ENCODE peak calls at places on chromosomes 12 and 14, in ten cellular contexts. One of them, this sample, is unnamed.

GRCh38 chr14:95255487-95255886 is 64.2 kb downstream of the CLMN start:
- DNase-seq in A549: peak; percentile 83
- DNase-seq in GM12878: no peak
- DNase-seq in stomach: peak; percentile 86
- DNase-seq in gastrocnemius medialis: no peak
- DNase-seq in HepG2: no peak
- DNase-seq in esophagus squamous epithelium: no peak
- DNase-seq in breast epithelium: peak; percentile 80
- DNase-seq in heart left ventricle: peak; percentile 50
- DNase-seq in tibial nerve: peak; percentile 45
- DNase-seq in this sample: peak; percentile 59

GRCh38 chr14:93329965-93330608 is 2.7 kb downstream of the BTBD7 start:
- DNase-seq in A549: peak; percentile 9
- DNase-seq in GM12878: no peak
- DNase-seq in stomach: no peak
- DNase-seq in gastrocnemius medialis: no peak
- DNase-seq in HepG2: peak; percentile 69
- DNase-seq in esophagus squamous epithelium: no peak
- DNase-seq in breast epithelium: no peak
- DNase-seq in heart left ventricle: no peak
- DNase-seq in tibial nerve: no peak
- DNase-seq in this sample: no peak

GRCh38 chr14:69090187-69090789 is 62.6 kb downstream of the DCAF5 start:
- DNase-seq in A549: peak; percentile 64
- DNase-seq in GM12878: no peak
- DNase-seq in stomach: no peak
- DNase-seq in gastrocnemius medialis: no peak
- DNase-seq in HepG2: peak; percentile 33
- DNase-seq in esophagus squamous epithelium: no peak
- DNase-seq in breast epithelium: no peak
- DNase-seq in heart left ventricle: no peak
- DNase-seq in tibial nerve: peak; percentile 12
- DNase-seq in this sample: peak; percentile 41

GRCh38 chr14:45359766-45360165 is 106.8 kb upstream of the MIS18BP1 start:
- DNase-seq in A549: no peak
- DNase-seq in GM12878: no peak
- DNase-seq in stomach: no peak
- DNase-seq in gastrocnemius medialis: no peak
- DNase-seq in HepG2: no peak
- DNase-seq in esophagus squamous epithelium: no peak
- DNase-seq in breast epithelium: no peak
- DNase-seq in heart left ventricle: no peak
- DNase-seq in tibial nerve: no peak
- DNase-seq in this sample: no peak

GRCh38 chr14:91996951-91997371 is 42.9 kb downstream of the TRIP11 start:
- DNase-seq in A549: peak; percentile 51
- DNase-seq in GM12878: no peak
- DNase-seq in stomach: no peak
- DNase-seq in gastrocnemius medialis: no peak
- DNase-seq in HepG2: peak; percentile 48
- DNase-seq in esophagus squamous epithelium: no peak
- DNase-seq in breast epithelium: no peak
- DNase-seq in heart left ventricle: no peak
- DNase-seq in tibial nerve: peak; percentile 20
- DNase-seq in this sample: no peak

GRCh38 chr12:111337371-111337770 is 31.5 kb downstream of the PHETA1 start:
- DNase-seq in A549: no peak
- DNase-seq in GM12878: no peak
- DNase-seq in stomach: no peak
- DNase-seq in gastrocnemius medialis: no peak
- DNase-seq in HepG2: no peak
- DNase-seq in esophagus squamous epithelium: no peak
- DNase-seq in breast epithelium: no peak
- DNase-seq in heart left ventricle: no peak
- DNase-seq in tibial nerve: no peak
- DNase-seq in this sample: no peak

GRCh38 chr12:25718081-25718731 is 165.1 kb upstream of the LMNTD1 start:
- DNase-seq in A549: no peak
- DNase-seq in GM12878: no peak
- DNase-seq in stomach: no peak
- DNase-seq in gastrocnemius medialis: no peak
- DNase-seq in HepG2: no peak
- DNase-seq in esophagus squamous epithelium: no peak
- DNase-seq in breast epithelium: no peak
- DNase-seq in heart left ventricle: no peak
- DNase-seq in tibial nerve: no peak
- DNase-seq in this sample: no peak

GRCh38 chr14:23078692-23079116 is 16.2 kb downstream of the ACIN1 start:
- DNase-seq in A549: peak; percentile 83
- DNase-seq in GM12878: no peak
- DNase-seq in stomach: peak; percentile 55
- DNase-seq in gastrocnemius medialis: peak; percentile 89
- DNase-seq in HepG2: peak; percentile 76
- DNase-seq in esophagus squamous epithelium: no peak
- DNase-seq in breast epithelium: no peak
- DNase-seq in heart left ventricle: peak; percentile 82
- DNase-seq in tibial nerve: peak; percentile 85
- DNase-seq in this sample: peak; percentile 75

GRCh38 chr14:61269321-61270083 is 11.6 kb downstream of the TMEM30B start:
- DNase-seq in A549: peak; percentile 77
- DNase-seq in GM12878: peak; percentile 45
- DNase-seq in stomach: peak; percentile 89
- DNase-seq in gastrocnemius medialis: peak; percentile 45
- DNase-seq in HepG2: peak; percentile 75
- DNase-seq in esophagus squamous epithelium: no peak
- DNase-seq in breast epithelium: peak; percentile 68
- DNase-seq in heart left ventricle: peak; percentile 52
- DNase-seq in tibial nerve: peak; percentile 91
- DNase-seq in this sample: peak; percentile 85

GRCh38 chr12:121811434-121812319 is 7.9 kb downstream of the SETD1B start:
- DNase-seq in A549: peak; percentile 72
- DNase-seq in GM12878: no peak
- DNase-seq in stomach: peak; percentile 77
- DNase-seq in gastrocnemius medialis: no peak
- DNase-seq in HepG2: peak; percentile 57
- DNase-seq in esophagus squamous epithelium: no peak
- DNase-seq in breast epithelium: no peak
- DNase-seq in heart left ventricle: peak; percentile 69
- DNase-seq in tibial nerve: peak; percentile 70
- DNase-seq in this sample: peak; percentile 78

GRCh38 chr14:71319646-71320045 is 412.4 kb downstream of the PCNX1 start:
- DNase-seq in A549: peak; percentile 33
- DNase-seq in GM12878: no peak
- DNase-seq in stomach: no peak
- DNase-seq in gastrocnemius medialis: no peak
- DNase-seq in HepG2: no peak
- DNase-seq in esophagus squamous epithelium: no peak
- DNase-seq in breast epithelium: no peak
- DNase-seq in heart left ventricle: no peak
- DNase-seq in tibial nerve: no peak
- DNase-seq in this sample: no peak

GRCh38 chr14:71318097-71318459 is 410.8 kb downstream of the PCNX1 start:
- DNase-seq in A549: no peak
- DNase-seq in GM12878: no peak
- DNase-seq in stomach: no peak
- DNase-seq in gastrocnemius medialis: no peak
- DNase-seq in HepG2: no peak
- DNase-seq in esophagus squamous epithelium: no peak
- DNase-seq in breast epithelium: no peak
- DNase-seq in heart left ventricle: no peak
- DNase-seq in tibial nerve: no peak
- DNase-seq in this sample: no peak

GRCh38 chr14:71317385-71318096 is 410.3 kb downstream of the PCNX1 start:
- DNase-seq in A549: no peak
- DNase-seq in GM12878: no peak
- DNase-seq in stomach: no peak
- DNase-seq in gastrocnemius medialis: no peak
- DNase-seq in HepG2: no peak
- DNase-seq in esophagus squamous epithelium: no peak
- DNase-seq in breast epithelium: no peak
- DNase-seq in heart left ventricle: no peak
- DNase-seq in tibial nerve: no peak
- DNase-seq in this sample: no peak

GRCh38 chr14:71311061-71311460 is 403.8 kb downstream of the PCNX1 start:
- DNase-seq in A549: no peak
- DNase-seq in GM12878: no peak
- DNase-seq in stomach: no peak
- DNase-seq in gastrocnemius medialis: no peak
- DNase-seq in HepG2: no peak
- DNase-seq in esophagus squamous epithelium: no peak
- DNase-seq in breast epithelium: no peak
- DNase-seq in heart left ventricle: no peak
- DNase-seq in tibial nerve: no peak
- DNase-seq in this sample: no peak

GRCh38 chr14:71314717-71315116 is 407.5 kb downstream of the PCNX1 start:
- DNase-seq in A549: no peak
- DNase-seq in GM12878: no peak
- DNase-seq in stomach: no peak
- DNase-seq in gastrocnemius medialis: no peak
- DNase-seq in HepG2: no peak
- DNase-seq in esophagus squamous epithelium: no peak
- DNase-seq in breast epithelium: no peak
- DNase-seq in heart left ventricle: no peak
- DNase-seq in tibial nerve: no peak
- DNase-seq in this sample: no peak
- TF ChIP-seq POLR2A in A549: no peak
- TF ChIP-seq POLR2A in GM12878: no peak
- TF ChIP-seq POLR2A in stomach: no peak
- TF ChIP-seq POLR2A in gastrocnemius medialis: no peak
- TF ChIP-seq POLR2A in HepG2: no peak
- TF ChIP-seq POLR2A in esophagus squamous epithelium: no peak
- TF ChIP-seq POLR2A in breast epithelium: no peak
- TF ChIP-seq POLR2A in heart left ventricle: no peak
- TF ChIP-seq POLR2A in tibial nerve: no peak
- TF ChIP-seq POLR2A in this sample: no peak

GRCh38 chr12:49052451-49053208 is 8.0 kb downstream of the KMT2D start:
- DNase-seq in A549: no peak
- DNase-seq in GM12878: no peak
- DNase-seq in stomach: no peak
- DNase-seq in gastrocnemius medialis: no peak
- DNase-seq in HepG2: no peak
- DNase-seq in esophagus squamous epithelium: no peak
- DNase-seq in breast epithelium: no peak
- DNase-seq in heart left ventricle: no peak
- DNase-seq in tibial nerve: no peak
- DNase-seq in this sample: no peak
- TF ChIP-seq CTCF in A549: no peak
- TF ChIP-seq CTCF in GM12878: no peak
- TF ChIP-seq CTCF in stomach: no peak
- TF ChIP-seq CTCF in gastrocnemius medialis: no peak
- TF ChIP-seq CTCF in HepG2: no peak
- TF ChIP-seq CTCF in esophagus squamous epithelium: no peak
- TF ChIP-seq CTCF in breast epithelium: no peak
- TF ChIP-seq CTCF in heart left ventricle: no peak
- TF ChIP-seq CTCF in tibial nerve: no peak
- TF ChIP-seq CTCF in this sample: no peak

GRCh38 chr12:122976648-122976975 is 1.6 kb downstream of the OGFOD2 start:
- DNase-seq in A549: no peak
- DNase-seq in GM12878: no peak
- DNase-seq in stomach: no peak
- DNase-seq in gastrocnemius medialis: no peak
- DNase-seq in HepG2: no peak
- DNase-seq in esophagus squamous epithelium: no peak
- DNase-seq in breast epithelium: no peak
- DNase-seq in heart left ventricle: no peak
- DNase-seq in tibial nerve: no peak
- DNase-seq in this sample: no peak

GRCh38 chr12:122975790-122976647 is 975 bp downstream of the OGFOD2 start:
- DNase-seq in A549: no peak
- DNase-seq in GM12878: no peak
- DNase-seq in stomach: no peak
- DNase-seq in gastrocnemius medialis: no peak
- DNase-seq in HepG2: no peak
- DNase-seq in esophagus squamous epithelium: no peak
- DNase-seq in breast epithelium: no peak
- DNase-seq in heart left ventricle: no peak
- DNase-seq in tibial nerve: no peak
- DNase-seq in this sample: no peak

GRCh38 chr12:122974274-122974891 is 661 bp upstream of the OGFOD2 start:
- DNase-seq in A549: peak; percentile 99
- DNase-seq in GM12878: peak; percentile 96
- DNase-seq in stomach: peak; percentile 99
- DNase-seq in gastrocnemius medialis: peak; percentile 97
- DNase-seq in HepG2: peak; percentile 96
- DNase-seq in esophagus squamous epithelium: peak; percentile 97
- DNase-seq in breast epithelium: peak; percentile 98
- DNase-seq in heart left ventricle: peak; percentile 98
- DNase-seq in tibial nerve: peak; percentile 99
- DNase-seq in this sample: peak; percentile 99

GRCh38 chr12:122977153-122977552 is 2.1 kb downstream of the OGFOD2 start:
- DNase-seq in A549: no peak
- DNase-seq in GM12878: no peak
- DNase-seq in stomach: no peak
- DNase-seq in gastrocnemius medialis: no peak
- DNase-seq in HepG2: no peak
- DNase-seq in esophagus squamous epithelium: no peak
- DNase-seq in breast epithelium: no peak
- DNase-seq in heart left ventricle: no peak
- DNase-seq in tibial nerve: no peak
- DNase-seq in this sample: no peak

GRCh38 chr12:122974892-122975789 is at the start of gene OGFOD2:
- DNase-seq in A549: peak; percentile 91
- DNase-seq in GM12878: peak; percentile 60
- DNase-seq in stomach: peak; percentile 94
- DNase-seq in gastrocnemius medialis: peak; percentile 78
- DNase-seq in HepG2: peak; percentile 85
- DNase-seq in esophagus squamous epithelium: peak; percentile 51
- DNase-seq in breast epithelium: peak; percentile 88
- DNase-seq in heart left ventricle: peak; percentile 93
- DNase-seq in tibial nerve: peak; percentile 91
- DNase-seq in this sample: peak; percentile 95
- TF ChIP-seq POLR2A in A549: peak; percentile 68
- TF ChIP-seq POLR2A in GM12878: peak; percentile 75
- TF ChIP-seq POLR2A in stomach: no peak
- TF ChIP-seq POLR2A in gastrocnemius medialis: peak; percentile 32
- TF ChIP-seq POLR2A in HepG2: peak; percentile 75
- TF ChIP-seq POLR2A in esophagus squamous epithelium: peak; percentile 58
- TF ChIP-seq POLR2A in breast epithelium: peak; percentile 22
- TF ChIP-seq POLR2A in heart left ventricle: no peak
- TF ChIP-seq POLR2A in tibial nerve: peak; percentile 29
- TF ChIP-seq POLR2A in this sample: peak; percentile 78

DNA sequence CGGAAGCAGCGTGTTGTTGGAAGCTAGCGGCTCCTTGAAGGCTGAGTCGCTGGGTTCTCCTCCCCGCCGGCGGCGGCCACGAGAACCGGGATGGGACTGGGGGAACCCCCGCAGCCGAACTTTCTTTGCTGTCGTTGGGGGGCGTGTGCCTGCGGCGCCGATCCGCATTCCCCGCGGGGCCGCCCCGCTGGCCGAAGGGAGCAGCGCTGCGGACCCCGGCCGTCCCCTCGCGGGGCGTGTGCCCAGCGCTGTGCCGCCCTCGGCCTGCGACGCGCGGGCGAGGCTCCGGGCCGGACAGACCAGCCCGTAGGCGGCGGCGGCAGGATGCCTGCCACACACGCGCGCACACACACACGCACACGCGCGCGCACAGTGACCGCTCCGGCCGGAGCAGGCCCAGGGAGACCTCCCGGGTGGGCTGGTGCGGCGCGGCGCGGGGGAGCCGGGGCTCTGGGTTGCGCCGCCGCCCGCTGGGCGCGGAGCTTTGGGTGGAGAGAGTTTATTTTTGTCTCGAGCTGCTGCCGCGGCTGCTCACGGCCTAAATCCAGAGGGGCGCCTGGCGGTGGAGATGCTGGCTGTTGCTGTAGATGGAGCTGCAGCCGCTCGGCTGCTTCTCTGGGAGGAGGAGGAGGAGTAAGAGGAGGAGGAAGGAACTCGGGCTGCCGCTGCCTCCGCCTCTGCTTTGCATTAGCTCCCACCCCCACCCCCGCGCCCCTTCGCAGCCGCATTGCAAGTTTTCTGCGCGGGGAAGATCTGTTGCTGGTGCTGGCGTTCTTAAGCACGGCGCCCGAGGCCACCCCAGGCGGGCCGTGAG is at the start of gene SAMD4A:
- DNase-seq in A549: peak; percentile 88
- DNase-seq in GM12878: no peak
- DNase-seq in stomach: peak; percentile 67
- DNase-seq in gastrocnemius medialis: peak; percentile 82
- DNase-seq in HepG2: peak; percentile 48
- DNase-seq in esophagus squamous epithelium: peak; percentile 39
- DNase-seq in breast epithelium: peak; percentile 68
- DNase-seq in heart left ventricle: peak; percentile 89
- DNase-seq in tibial nerve: peak; percentile 71
- DNase-seq in this sample: peak; percentile 75
- TF ChIP-seq CTCF in A549: peak; percentile 33
- TF ChIP-seq CTCF in GM12878: no peak
- TF ChIP-seq CTCF in stomach: peak; percentile 23
- TF ChIP-seq CTCF in gastrocnemius medialis: peak; percentile 42
- TF ChIP-seq CTCF in HepG2: no peak
- TF ChIP-seq CTCF in esophagus squamous epithelium: peak; percentile 7
- TF ChIP-seq CTCF in breast epithelium: peak; percentile 2
- TF ChIP-seq CTCF in heart left ventricle: peak; percentile 57
- TF ChIP-seq CTCF in tibial nerve: peak; percentile 56
- TF ChIP-seq CTCF in this sample: peak; percentile 43